ENCODE peak calls at places on chromosome 4, in nine cellular contexts. D is DMS79 treated with DMSO at 0.1 percent for 48 hours, P is NCI-H1436, V is tibial nerve, U is lower lobe of right lung, M is uterus, C is AG09309, B is AG10803, Y is ELR. G is an unnamed sample.

GRCh38 chr4:141890279-141890678 is 253.9 kb downstream of the IL15 start:
- DNase-seq in D (no peak), P (no peak), V (no peak), U (no peak), M (no peak), C (no peak), B (no peak), Y (no peak), G (no peak)

GRCh38 chr4:56513517-56513916 is 7.9 kb downstream of the ARL9 start:
- DNase-seq in D (no peak), P (no peak), V (no peak), U (no peak), M (no peak), C (no peak), B (no peak), Y (no peak), G (no peak)

GRCh38 chr4:74258949-74259348 is 49.3 kb upstream of the EPGN start:
- DNase-seq in D (no peak), P (no peak), V (no peak), U (no peak), M (no peak), C (no peak), B (no peak), Y (no peak), G (no peak)

GRCh38 chr4:26001816-26002215 is 87.8 kb downstream of the SMIM20 start:
- DNase-seq in D (no peak), P (no peak), V (no peak), U (no peak), M (no peak), C (no peak), B (no peak), Y (no peak), G (no peak)

GRCh38 chr4:146370841-146371240 is 150.9 kb downstream of the SLC10A7 start:
- DNase-seq in D (no peak), P (no peak), V (no peak), U (no peak), M (no peak), C (no peak), B (no peak), Y (peak; percentile 79), G (no peak)

GRCh38 chr4:111977419-111977965 is 167.8 kb upstream of the FAM241A start:
- DNase-seq in D (no peak), P (no peak), V (no peak), U (no peak), M (no peak), C (no peak), B (no peak), Y (no peak), G (no peak)

GRCh38 chr4:129240816-129241215 is 144.9 kb downstream of the C4orf33 start:
- DNase-seq in D (peak; percentile 1), P (peak; percentile 20), V (no peak), U (no peak), M (no peak), C (no peak), B (no peak), Y (no peak), G (peak; percentile 3)

GRCh38 chr4:13481569-13481968 is 2.6 kb downstream of the RAB28 start:
- DNase-seq in D (no peak), P (no peak), V (no peak), U (no peak), M (no peak), C (peak; percentile 5), B (peak; percentile 49), Y (peak; percentile 74), G (no peak)

GRCh38 chr4:164108971-164109370 is 614.5 kb downstream of the TMA16 start:
- DNase-seq in D (no peak), P (no peak), V (no peak), U (no peak), M (no peak), C (no peak), B (no peak), Y (no peak), G (no peak)

GRCh38 chr4:159107203-159107921 is 4.5 kb downstream of the RAPGEF2 start:
- DNase-seq in D (no peak), P (no peak), V (no peak), U (no peak), M (no peak), C (no peak), B (peak; percentile 5), Y (peak; percentile 40), G (no peak)

GRCh38 chr4:124943145-124943889 is 230.8 kb upstream of the ANKRD50 start:
- DNase-seq in D (no peak), P (no peak), V (no peak), U (no peak), M (no peak), C (peak; percentile 14), B (peak; percentile 13), Y (peak; percentile 96), G (no peak)

GRCh38 chr4:91359714-91360051 is 944.1 kb upstream of the GRID2 start:
- DNase-seq in D (no peak), P (no peak), V (no peak), U (no peak), M (no peak), C (no peak), B (no peak), Y (no peak), G (no peak)

GRCh38 chr4:52931238-52931637 is 69.1 kb downstream of the RASL11B start:
- DNase-seq in D (no peak), P (no peak), V (no peak), U (no peak), M (no peak), C (no peak), B (no peak), Y (no peak), G (no peak)

GRCh38 chr4:86579941-86580340 is 14.2 kb upstream of the PTPN13 start:
- DNase-seq in D (no peak), P (no peak), V (no peak), U (no peak), M (no peak), C (no peak), B (no peak), Y (no peak), G (no peak)

GRCh38 chr4:20764353-20764752 is 64.1 kb downstream of the PACRGL start:
- DNase-seq in D (no peak), P (no peak), V (no peak), U (no peak), M (no peak), C (peak; percentile 24), B (no peak), Y (peak; percentile 53), G (no peak)

GRCh38 chr4:99633772-99634171 is 23.9 kb downstream of the C4orf54 start:
- DNase-seq in D (no peak), P (peak; percentile 69), V (no peak), U (no peak), M (no peak), C (no peak), B (no peak), Y (no peak), G (no peak)

GRCh38 chr4:110306363-110306762 is 107.9 kb upstream of the ELOVL6 start:
- DNase-seq in D (no peak), P (no peak), V (no peak), U (no peak), M (no peak), C (no peak), B (peak; percentile 5), Y (no peak), G (no peak)

GRCh38 chr4:15197005-15197404 is 194.7 kb downstream of the CPEB2 start:
- DNase-seq in D (no peak), P (no peak), V (no peak), U (no peak), M (no peak), C (no peak), B (peak; percentile 11), Y (peak; percentile 39), G (peak; percentile 23)

GRCh38 chr4:169902658-169903345 is 123.4 kb downstream of the MFAP3L start:
- DNase-seq in D (no peak), P (no peak), V (no peak), U (no peak), M (no peak), C (no peak), B (no peak), Y (no peak), G (no peak)

GRCh38 chr4:146567396-146567795 is 45.7 kb upstream of the SLC10A7 start:
- DNase-seq in D (no peak), P (no peak), V (no peak), U (no peak), M (no peak), C (no peak), B (peak; percentile 10), Y (peak; percentile 36), G (no peak)

GRCh38 chr4:122099896-122100295 is 52.2 kb upstream of the BLTP1 start:
- DNase-seq in D (no peak), P (no peak), V (no peak), U (no peak), M (no peak), C (no peak), B (peak; percentile 25), Y (peak; percentile 61), G (no peak)

GRCh38 chr4:123616970-123617392 is 220.4 kb downstream of the SPRY1 start:
- DNase-seq in D (no peak), P (peak; percentile 83), V (peak; percentile 30), U (peak; percentile 77), M (peak; percentile 70), C (peak; percentile 35), B (peak; percentile 61), Y (no peak), G (peak; percentile 93)

GRCh38 chr4:175951794-175952193 is 113.8 kb upstream of the WDR17 start:
- DNase-seq in D (no peak), P (no peak), V (no peak), U (no peak), M (no peak), C (no peak), B (no peak), Y (peak; percentile 62), G (no peak)

GRCh38 chr4:128583753-128584712 is 225.5 kb upstream of the JADE1 start:
- DNase-seq in D (peak; percentile 5), P (no peak), V (no peak), U (no peak), M (no peak), C (no peak), B (peak; percentile 60), Y (no peak), G (peak; percentile 79)

GRCh38 chr4:1113311-1114009 is at the start of gene RNF212:
- DNase-seq in D (no peak), P (no peak), V (no peak), U (no peak), M (no peak), C (no peak), B (peak; percentile 11), Y (no peak), G (no peak)

GRCh38 chr4:76296421-76296820 is 10.1 kb upstream of the STBD1 start:
- DNase-seq in D (no peak), P (no peak), V (no peak), U (no peak), M (no peak), C (no peak), B (no peak), Y (no peak), G (no peak)

GRCh38 chr4:151422862-151423261 is 13.9 kb downstream of the FHIP1A start:
- DNase-seq in D (no peak), P (no peak), V (no peak), U (no peak), M (no peak), C (no peak), B (no peak), Y (no peak), G (no peak)

GRCh38 chr4:151646322-151646721 is 114.5 kb downstream of the GATB start:
- DNase-seq in D (no peak), P (no peak), V (no peak), U (no peak), M (no peak), C (no peak), B (no peak), Y (peak; percentile 3), G (no peak)

GRCh38 chr4:188454573-188454972 is 315.3 kb downstream of the TRIML1 start:
- DNase-seq in D (no peak), P (no peak), V (no peak), U (no peak), M (no peak), C (no peak), B (no peak), Y (no peak), G (no peak)